ENCODE peak calls at places on chromosomes 16 and 17, in ten cellular contexts. B is heart right ventricle; R is HS-27A; Z is NCI-H1048; L is effector CD4-positive, alpha-beta T cell; Q is choroid plexus epithelial cell; W is psoas muscle; H is trophoblast cell; U is cardiac muscle cell; K is HFF-Myc. D is an unnamed sample.

GRCh38 chr17:82603981-82604448 is 44.2 kb downstream of the WDR45B start:
- DNase-seq in B (peak; percentile 76), R (no peak), Z (no peak), L (peak; percentile 23), Q (peak; percentile 69), W (no peak), H (peak; percentile 70), U (peak; percentile 58), K (no peak), D (no peak)

GRCh38 chr17:50047488-50048126 is 8.3 kb upstream of the ITGA3 start:
- DNase-seq in B (no peak), R (no peak), Z (no peak), L (no peak), Q (no peak), W (peak; percentile 32), H (no peak), U (peak; percentile 60), K (no peak), D (peak; percentile 84)

GRCh38 chr16:68629315-68629900 is 15.7 kb upstream of the CDH3 start:
- DNase-seq in B (no peak), R (no peak), Z (no peak), L (no peak), Q (no peak), W (no peak), H (no peak), U (no peak), K (no peak), D (no peak)

GRCh38 chr17:75779250-75779986 is 5.2 kb upstream of the UNK start:
- DNase-seq in B (peak; percentile 98), R (peak; percentile 92), Z (peak; percentile 94), L (peak; percentile 90), Q (peak; percentile 100), W (peak; percentile 99), H (peak; percentile 100), U (peak; percentile 100), K (peak; percentile 100), D (peak; percentile 100)

GRCh38 chr16:31243734-31244670 is 15.8 kb upstream of the ITGAM start:
- DNase-seq in B (no peak), R (no peak), Z (no peak), L (no peak), Q (no peak), W (no peak), H (peak; percentile 26), U (no peak), K (no peak), D (no peak)

GRCh38 chr16:57304169-57305061 is 19.9 kb upstream of the PLLP start:
- DNase-seq in B (peak; percentile 79), R (no peak), Z (no peak), L (no peak), Q (peak; percentile 91), W (peak; percentile 58), H (peak; percentile 87), U (peak; percentile 90), K (no peak), D (peak; percentile 89)

GRCh38 chr16:72942021-72942420 is 105.9 kb downstream of the ZFHX3 start:
- DNase-seq in B (no peak), R (no peak), Z (peak; percentile 37), L (no peak), Q (no peak), W (no peak), H (no peak), U (no peak), K (no peak), D (no peak)

GRCh38 chr16:10612649-10613179 is 32.3 kb upstream of the EMP2 start:
- DNase-seq in B (no peak), R (no peak), Z (no peak), L (no peak), Q (no peak), W (no peak), H (no peak), U (no peak), K (no peak), D (no peak)

GRCh38 chr16:66273036-66273435 is 93.5 kb upstream of the CDH5 start:
- DNase-seq in B (no peak), R (no peak), Z (no peak), L (no peak), Q (no peak), W (no peak), H (no peak), U (no peak), K (no peak), D (no peak)

GRCh38 chr16:12305081-12305596 is 328.6 kb downstream of the SNX29 start:
- DNase-seq in B (no peak), R (no peak), Z (no peak), L (no peak), Q (no peak), W (no peak), H (no peak), U (no peak), K (no peak), D (no peak)

GRCh38 chr16:49739381-49739780 is 116.5 kb downstream of the ZNF423 start:
- DNase-seq in B (no peak), R (no peak), Z (no peak), L (no peak), Q (no peak), W (no peak), H (peak; percentile 25), U (no peak), K (no peak), D (no peak)

GRCh38 chr17:41324180-41325075 is 8.9 kb upstream of the KRTAP17-1 start:
- DNase-seq in B (no peak), R (no peak), Z (no peak), L (no peak), Q (peak; percentile 37), W (no peak), H (peak; percentile 48), U (no peak), K (no peak), D (no peak)

GRCh38 chr17:48732688-48733629 is 4.4 kb upstream of the HOXB13 start:
- DNase-seq in B (no peak), R (no peak), Z (no peak), L (no peak), Q (no peak), W (no peak), H (no peak), U (no peak), K (no peak), D (no peak)

GRCh38 chr17:62718420-62718819 is 89.7 kb downstream of the MARCHF10 start:
- DNase-seq in B (no peak), R (no peak), Z (no peak), L (no peak), Q (peak; percentile 75), W (no peak), H (peak; percentile 95), U (peak; percentile 67), K (no peak), D (peak; percentile 62)

GRCh38 chr17:77700165-77700881 is 258.2 kb upstream of the TNRC6C start:
- DNase-seq in B (no peak), R (no peak), Z (no peak), L (no peak), Q (no peak), W (no peak), H (no peak), U (no peak), K (no peak), D (no peak)

GRCh38 chr16:4136229-4136813 is 20.1 kb upstream of the ADCY9 start:
- DNase-seq in B (no peak), R (no peak), Z (no peak), L (no peak), Q (no peak), W (no peak), H (peak; percentile 67), U (no peak), K (no peak), D (peak; percentile 16)

GRCh38 chr16:27766166-27766925 is 216.4 kb downstream of the KATNIP start:
- DNase-seq in B (no peak), R (no peak), Z (no peak), L (no peak), Q (no peak), W (no peak), H (no peak), U (no peak), K (no peak), D (no peak)

GRCh38 chr17:28506763-28507487 is 777 bp downstream of the FOXN1 start:
- DNase-seq in B (no peak), R (no peak), Z (no peak), L (no peak), Q (no peak), W (no peak), H (no peak), U (no peak), K (no peak), D (no peak)

GRCh38 chr16:69108905-69109252 is 3.4 kb downstream of the HAS3 start:
- DNase-seq in B (no peak), R (no peak), Z (no peak), L (no peak), Q (no peak), W (no peak), H (no peak), U (no peak), K (no peak), D (no peak)

GRCh38 chr17:40175928-40176327 is 1.3 kb upstream of the RAPGEFL1 start:
- DNase-seq in B (no peak), R (no peak), Z (no peak), L (no peak), Q (no peak), W (no peak), H (no peak), U (no peak), K (no peak), D (no peak)

GRCh38 chr17:66576473-66576872 is 258.4 kb upstream of the CACNG5 start:
- DNase-seq in B (no peak), R (no peak), Z (no peak), L (no peak), Q (peak; percentile 14), W (no peak), H (no peak), U (no peak), K (no peak), D (no peak)

GRCh38 chr17:56184650-56185049 is 31.4 kb downstream of the ANKFN1 start:
- DNase-seq in B (no peak), R (no peak), Z (no peak), L (no peak), Q (peak; percentile 78), W (no peak), H (no peak), U (no peak), K (no peak), D (no peak)

GRCh38 chr17:27354051-27354490 is 60.2 kb downstream of the WSB1 start:
- DNase-seq in B (no peak), R (no peak), Z (no peak), L (no peak), Q (no peak), W (no peak), H (no peak), U (no peak), K (no peak), D (no peak)

GRCh38 chr16:70740919-70741778 is 55.3 kb upstream of the MTSS2 start:
- DNase-seq in B (no peak), R (no peak), Z (no peak), L (no peak), Q (peak; percentile 57), W (no peak), H (no peak), U (peak; percentile 68), K (peak; percentile 88), D (no peak)

GRCh38 chr16:9843424-9844013 is 338.7 kb downstream of the GRIN2A start:
- DNase-seq in B (no peak), R (no peak), Z (no peak), L (no peak), Q (no peak), W (no peak), H (no peak), U (no peak), K (no peak), D (no peak)

GRCh38 chr17:19364699-19365498 is 2.4 kb upstream of the B9D1 start:
- DNase-seq in B (no peak), R (no peak), Z (no peak), L (no peak), Q (no peak), W (peak; percentile 49), H (no peak), U (no peak), K (no peak), D (peak; percentile 38)